ENCODE peak calls at places on chromosome 5, in six cellular contexts. L is cardiac fibroblast, G is GM20000, B is fibroblast of the aortic adventitia, A is keratinocyte, H is left ventricle myocardium inferior. I is an unnamed sample.

GRCh38 chr5:55899344-55899743 is 48.2 kb downstream of the IL31RA start:
- DNase-seq in H (no peak), G (no peak), L (peak; percentile 18), A (no peak), B (peak; percentile 37), I (no peak)

GRCh38 chr5:74762599-74762998 is 4.3 kb downstream of the GFM2 start:
- DNase-seq in A (peak; percentile 94), G (no peak), H (no peak), B (peak; percentile 58), L (peak; percentile 25), I (no peak)

GRCh38 chr5:32420506-32420905 is 24.0 kb downstream of the ZFR start:
- DNase-seq in H (no peak), G (no peak), A (no peak), L (peak; percentile 50), B (peak; percentile 35), I (no peak)

GRCh38 chr5:17157294-17157693 is 60.1 kb upstream of the BASP1 start:
- DNase-seq in H (no peak), A (no peak), B (no peak), L (no peak), G (no peak), I (no peak)

GRCh38 chr5:3353561-3353960 is 242.1 kb upstream of the IRX1 start:
- DNase-seq in H (no peak), G (no peak), A (no peak), B (no peak), L (no peak), I (no peak)

GRCh38 chr5:118698774-118699173 is 289.6 kb downstream of the DTWD2 start:
- DNase-seq in L (no peak), G (no peak), H (no peak), B (no peak), A (no peak), I (no peak)

GRCh38 chr5:86175224-86175623 is 442.5 kb upstream of the COX7C start:
- DNase-seq in A (no peak), L (no peak), H (no peak), B (no peak), G (no peak), I (no peak)

GRCh38 chr5:164597293-164597900 is 1092.0 kb downstream of the MAT2B start:
- DNase-seq in H (no peak), A (no peak), B (no peak), L (no peak), G (peak; percentile 18), I (peak; percentile 17)

GRCh38 chr5:53037141-53037859 is 48.1 kb downstream of the ITGA2 start:
- DNase-seq in H (no peak), G (no peak), A (peak; percentile 85), B (peak; percentile 78), L (peak; percentile 76), I (no peak)

GRCh38 chr5:55440188-55440646 is 94.5 kb downstream of the PLPP1 start:
- DNase-seq in G (peak; percentile 13), H (no peak), L (peak; percentile 52), B (no peak), A (no peak), I (no peak)

GRCh38 chr5:96026334-96027065 is 64.8 kb upstream of the ELL2 start:
- DNase-seq in G (no peak), L (peak; percentile 45), B (peak; percentile 62), H (no peak), A (no peak), I (no peak)

GRCh38 chr5:96079075-96079474 is 117.4 kb upstream of the ELL2 start:
- DNase-seq in A (no peak), L (peak; percentile 80), H (no peak), B (peak; percentile 95), G (no peak), I (no peak)

GRCh38 chr5:143887302-143887638 is 75.3 kb downstream of the HMHB1 start:
- DNase-seq in G (no peak), L (peak; percentile 61), H (peak; percentile 46), A (no peak), B (peak; percentile 52), I (no peak)

GRCh38 chr5:96924016-96924443 is 11.8 kb upstream of the LNPEP start:
- DNase-seq in B (no peak), H (no peak), G (no peak), A (peak; percentile 58), L (no peak), I (peak; percentile 23)

GRCh38 chr5:6712136-6712581 is 1.1 kb upstream of the TENT4A start:
- DNase-seq in G (peak; percentile 58), A (no peak), B (peak; percentile 66), L (peak; percentile 62), H (peak; percentile 46), I (peak; percentile 46)

GRCh38 chr5:68554566-68555279 is 339.2 kb downstream of the PIK3R1 start:
- DNase-seq in A (no peak), G (no peak), B (peak; percentile 99), L (peak; percentile 93), H (peak; percentile 29), I (no peak)

GRCh38 chr5:93240228-93240834 is 340.7 kb downstream of the NR2F1-AS1 start:
- DNase-seq in A (no peak), H (no peak), B (no peak), G (peak; percentile 8), L (no peak), I (no peak)

GRCh38 chr5:390571-391491 is 52.1 kb upstream of the EXOC3 start:
- DNase-seq in B (no peak), G (peak; percentile 58), L (no peak), A (no peak), H (no peak), I (peak; percentile 26)

GRCh38 chr5:92435781-92436180 is 1052.7 kb upstream of the ARRDC3 start:
- DNase-seq in A (no peak), L (no peak), B (no peak), H (no peak), G (no peak), I (no peak)

GRCh38 chr5:170275376-170275994 is 22.1 kb downstream of the LCP2 start:
- DNase-seq in A (no peak), H (no peak), G (no peak), L (no peak), B (no peak), I (no peak)

GRCh38 chr5:173513521-173513991 is 102.9 kb downstream of the BOD1 start:
- DNase-seq in L (peak; percentile 36), B (peak; percentile 73), A (no peak), G (no peak), H (no peak), I (no peak)
- TF ChIP-seq CTCF in L (peak; percentile 23), B (peak; percentile 49), A (no peak), G (no peak), H (peak; percentile 33), I (no peak)

GRCh38 chr5:180799194-180799593 is 3.4 kb downstream of the MGAT1 start:
- DNase-seq in G (no peak), L (no peak), A (no peak), H (no peak), B (no peak), I (no peak)
- TF ChIP-seq CTCF in G (no peak), L (peak; percentile 15), A (no peak), H (peak; percentile 22), B (peak; percentile 17), I (no peak)

GRCh38 chr5:18900644-18901043 is 1087.4 kb downstream of the CDH18 start:
- DNase-seq in B (no peak), A (no peak), L (no peak), G (no peak), H (no peak), I (no peak)
- TF ChIP-seq CTCF in B (no peak), A (no peak), L (no peak), G (no peak), H (no peak), I (no peak)

GRCh38 chr5:34538026-34538672 is 118.0 kb upstream of the RAI14 start:
- DNase-seq in B (peak; percentile 48), A (no peak), G (no peak), H (no peak), L (peak; percentile 22), I (no peak)
- TF ChIP-seq CTCF in B (peak; percentile 44), A (peak; percentile 25), G (peak; percentile 34), H (peak; percentile 46), L (peak; percentile 42), I (peak; percentile 25)

GRCh38 chr5:8394965-8395364 is 526.0 kb downstream of the MTRR start:
- DNase-seq in L (no peak), B (no peak), H (no peak), G (no peak), A (no peak), I (no peak)
- TF ChIP-seq CTCF in L (no peak), B (no peak), H (no peak), G (no peak), A (no peak), I (no peak)

GRCh38 chr5:103293099-103293498 is 34.5 kb downstream of the MACIR start:
- DNase-seq in L (no peak), H (no peak), G (no peak), B (no peak), A (no peak), I (no peak)

GRCh38 chr5:103295424-103295823 is 36.9 kb downstream of the MACIR start:
- DNase-seq in B (no peak), A (no peak), L (no peak), G (no peak), H (no peak), I (no peak)

GRCh38 chr5:103298557-103298956 is 40.0 kb downstream of the MACIR start:
- DNase-seq in H (no peak), G (no peak), A (no peak), L (no peak), B (no peak), I (no peak)

GRCh38 chr5:103293719-103294118 is 35.2 kb downstream of the MACIR start:
- DNase-seq in H (no peak), L (peak; percentile 30), A (no peak), B (peak; percentile 3), G (no peak), I (no peak)

DNA sequence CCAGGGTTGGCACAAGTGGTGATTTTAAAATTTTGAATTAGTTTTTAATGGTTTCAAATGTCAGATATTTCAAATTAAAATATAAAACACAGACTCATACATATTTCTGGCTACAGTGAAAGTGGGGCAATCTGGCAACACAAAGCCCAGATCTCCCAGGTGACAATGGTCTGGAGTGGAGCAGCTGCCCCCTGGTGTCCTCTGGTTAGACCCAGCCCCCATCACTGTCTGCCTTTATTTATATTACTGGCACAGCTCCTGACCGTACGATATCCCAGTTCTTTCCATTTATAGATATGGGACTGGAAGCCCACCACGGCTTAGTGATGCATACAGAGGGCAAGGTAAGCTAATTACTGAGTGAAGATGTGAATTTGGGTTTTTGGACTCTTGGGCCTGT is 37.3 kb downstream of the MACIR start:
- DNase-seq in G (no peak), L (no peak), B (no peak), A (no peak), H (no peak), I (no peak)
- TF ChIP-seq CTCF in G (no peak), L (no peak), B (no peak), A (no peak), H (no peak), I (no peak)

I was measured in GM10248.